ENCODE peak calls at places on chromosomes 3 and 15, in seven cellular contexts. U is MM.1S, O is endodermal cell, B is tibial nerve, I is left lung, W is neuronal stem cell, H is tibial artery. J is an unnamed sample.

GRCh38 chr15:98612490-98613110 is 35.7 kb upstream of the IGF1R start:
- DNase-seq in U (no peak), O (no peak), B (no peak), I (no peak), W (no peak), H (no peak), J (no peak)

GRCh38 chr3:25429960-25430941 is 2.2 kb downstream of the RARB start:
- DNase-seq in U (no peak), O (no peak), B (no peak), I (no peak), W (no peak), H (no peak), J (no peak)

GRCh38 chr15:26872206-26872605 is 5.3 kb downstream of the GABRA5 start:
- DNase-seq in U (no peak), O (peak), B (no peak), I (no peak), W (no peak), H (no peak), J (no peak)

GRCh38 chr15:57772223-57772957 is 65.9 kb downstream of the POLR2M start:
- DNase-seq in U (no peak), O (peak), B (no peak), I (no peak), W (no peak), H (no peak), J (no peak)

GRCh38 chr15:101201411-101202174 is 50.3 kb downstream of the CHSY1 start:
- DNase-seq in U (no peak), O (peak), B (peak), I (peak), W (peak), H (peak), J (no peak)

GRCh38 chr3:120526011-120526870 is 69.9 kb upstream of the NDUFB4 start:
- DNase-seq in U (no peak), O (no peak), B (no peak), I (no peak), W (no peak), H (no peak), J (no peak)

GRCh38 chr3:48398701-48399386 is 26.8 kb downstream of the FBXW12 start:
- DNase-seq in U (no peak), O (peak), B (no peak), I (no peak), W (no peak), H (no peak), J (no peak)

GRCh38 chr15:69559440-69560215 is 107.0 kb downstream of the RPLP1 start:
- DNase-seq in U (no peak), O (no peak), B (no peak), I (no peak), W (no peak), H (no peak), J (no peak)

GRCh38 chr15:39798382-39798781 is 15.7 kb upstream of the FSIP1 start:
- DNase-seq in U (no peak), O (no peak), B (no peak), I (no peak), W (no peak), H (no peak), J (no peak)

GRCh38 chr3:29751647-29752263 is 470.9 kb downstream of the RBMS3 start:
- DNase-seq in U (no peak), O (no peak), B (no peak), I (no peak), W (no peak), H (peak), J (no peak)

GRCh38 chr3:168006584-168006983 is 89.1 kb downstream of the GOLIM4 start:
- DNase-seq in U (no peak), O (no peak), B (no peak), I (no peak), W (no peak), H (no peak), J (no peak)

GRCh38 chr3:150409527-150410310 is 1.6 kb downstream of the TSC22D2 start:
- DNase-seq in U (peak), O (peak), B (peak), I (peak), W (peak), H (peak), J (peak)

GRCh38 chr15:78950906-78951840 is 6.3 kb upstream of the CTSH start:
- DNase-seq in U (no peak), O (no peak), B (no peak), I (no peak), W (no peak), H (no peak), J (no peak)

GRCh38 chr15:66864086-66864830 is 162.2 kb downstream of the SMAD6 start:
- DNase-seq in U (no peak), O (peak), B (no peak), I (no peak), W (no peak), H (peak), J (no peak)

GRCh38 chr3:72343078-72343477 is 505.2 kb downstream of the SHQ1 start:
- DNase-seq in U (no peak), O (peak), B (no peak), I (no peak), W (no peak), H (peak), J (no peak)

GRCh38 chr3:58336135-58336882 is 3.6 kb downstream of the PXK start:
- DNase-seq in U (no peak), O (no peak), B (no peak), I (no peak), W (no peak), H (no peak), J (no peak)

GRCh38 chr3:177283983-177284382 is 86.7 kb upstream of the TBL1XR1 start:
- DNase-seq in U (no peak), O (no peak), B (no peak), I (no peak), W (no peak), H (no peak), J (no peak)

DNA sequence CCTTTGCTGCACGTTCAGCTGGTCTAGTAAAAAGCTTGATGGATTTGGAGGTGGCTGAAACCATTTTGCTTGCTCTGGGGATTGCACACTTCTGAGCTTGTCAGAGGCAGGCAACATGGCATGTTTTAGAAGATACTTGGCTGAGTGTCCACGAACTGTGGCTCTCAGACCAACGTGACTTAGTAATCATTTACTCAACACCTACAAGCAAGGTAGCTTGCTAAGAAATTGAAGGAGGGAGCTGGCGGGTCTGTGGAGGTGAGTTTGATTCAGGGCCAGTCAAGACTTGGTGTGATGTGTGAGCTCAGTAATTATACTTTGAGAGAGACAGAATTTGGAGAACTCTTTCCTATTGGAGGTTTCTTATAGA is 196.0 kb downstream of the LPP start:
- DNase-seq in U (no peak), O (no peak), B (no peak), I (no peak), W (no peak), H (no peak), J (no peak)
- H3K4me3 ChIP-seq in U (no peak), O (no peak), B (no peak), I (no peak), W (no peak), H (no peak), J (no peak)

DNA sequence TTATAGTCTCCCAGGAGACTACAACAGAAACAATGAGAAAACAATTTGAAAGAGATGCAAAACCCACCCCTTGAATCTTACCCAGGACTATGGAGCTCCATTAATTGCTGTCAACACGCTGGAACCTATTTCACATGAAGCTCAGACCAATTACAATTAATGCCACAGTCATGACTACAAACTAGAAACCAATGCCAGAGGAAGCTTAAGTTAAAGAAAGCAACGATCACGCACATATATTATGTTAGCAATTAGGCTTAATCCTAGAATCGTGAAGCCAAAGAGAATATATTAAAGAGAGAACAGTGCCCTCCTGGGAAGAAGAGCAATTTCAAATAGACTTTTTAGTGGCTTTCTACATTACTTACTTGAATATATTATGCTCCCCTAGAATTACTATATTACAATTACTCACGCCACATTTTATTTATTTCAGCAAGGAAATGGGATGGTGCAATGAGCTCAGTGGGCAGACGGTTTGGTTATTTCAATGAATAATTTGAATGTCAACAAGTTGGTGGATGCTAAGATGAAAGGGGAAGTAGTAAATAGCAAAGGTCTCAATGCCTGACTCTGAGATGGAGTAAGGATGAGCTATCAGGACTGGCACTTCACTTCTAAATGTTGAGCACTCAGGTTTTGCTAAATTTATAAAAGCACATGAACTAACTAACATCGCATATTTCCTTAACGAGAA is 125.6 kb downstream of the GREM1 start:
- DNase-seq in U (no peak), O (no peak), B (no peak), I (no peak), W (no peak), H (no peak), J (no peak)
- H3K4me3 ChIP-seq in U (no peak), O (no peak), B (no peak), I (no peak), W (no peak), H (no peak), J (no peak)

DNA sequence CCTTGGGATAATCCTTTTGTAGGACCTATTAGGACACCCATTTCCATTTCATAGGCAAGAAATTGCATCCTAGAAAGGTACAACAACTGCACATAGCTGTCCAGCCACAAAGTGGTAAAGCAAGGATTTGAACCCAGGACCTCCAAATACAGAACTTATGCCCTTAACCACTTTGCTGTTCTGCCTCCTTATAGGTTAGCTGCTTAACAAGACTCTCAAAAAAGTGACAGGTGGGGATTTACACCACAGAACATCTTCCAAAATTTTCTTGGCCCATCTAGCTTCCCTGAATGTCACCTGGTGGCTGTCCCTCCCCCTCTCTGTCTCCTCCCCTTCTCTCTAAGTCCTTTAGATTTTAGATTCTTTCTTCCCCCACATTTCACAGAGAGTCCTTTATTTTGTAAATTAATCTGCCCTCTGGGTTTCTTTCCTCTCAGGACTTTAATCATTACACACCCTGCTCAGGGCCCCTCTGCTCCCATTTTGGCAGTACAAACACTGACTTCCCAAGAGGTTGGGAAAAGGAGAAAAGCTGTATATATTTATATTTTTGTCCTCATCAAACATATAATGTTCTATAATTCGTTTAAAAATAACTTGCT is 120.6 kb downstream of the CPNE4 start:
- DNase-seq in U (no peak), O (no peak), B (no peak), I (no peak), W (no peak), H (no peak), J (no peak)
- H3K4me3 ChIP-seq in U (no peak), O (no peak), B (no peak), I (no peak), W (no peak), H (no peak), J (no peak)

GRCh38 chr3:195906865-195907729 is 1.3 kb downstream of the TNK2 start:
- DNase-seq in U (peak), O (peak), B (no peak), I (peak), W (no peak), H (no peak), J (peak)
- H3K4me3 ChIP-seq in U (peak), O (peak), B (peak), I (no peak), W (no peak), H (peak), J (peak)

GRCh38 chr3:152304160-152304559 is 35.4 kb downstream of the MBNL1 start:
- DNase-seq in U (no peak), O (no peak), B (no peak), I (no peak), W (no peak), H (no peak), J (no peak)

GRCh38 chr3:152300029-152300764 is 31.5 kb downstream of the MBNL1 start:
- DNase-seq in U (no peak), O (no peak), B (no peak), I (no peak), W (no peak), H (no peak), J (no peak)

GRCh38 chr3:152302521-152303021 is 33.8 kb downstream of the MBNL1 start:
- DNase-seq in U (no peak), O (no peak), B (no peak), I (peak), W (no peak), H (peak), J (no peak)

GRCh38 chr3:152299243-152299976 is 30.7 kb downstream of the MBNL1 start:
- DNase-seq in U (no peak), O (no peak), B (no peak), I (peak), W (no peak), H (no peak), J (peak)

GRCh38 chr3:152301745-152302181 is 33.0 kb downstream of the MBNL1 start:
- DNase-seq in U (no peak), O (no peak), B (no peak), I (no peak), W (no peak), H (no peak), J (no peak)
- H3K4me3 ChIP-seq in U (no peak), O (no peak), B (no peak), I (no peak), W (no peak), H (peak), J (no peak)

GRCh38 chr3:69386535-69387385 is 872 bp upstream of the FRMD4B start:
- DNase-seq in U (no peak), O (peak), B (no peak), I (no peak), W (no peak), H (no peak), J (no peak)
- H3K4me3 ChIP-seq in U (no peak), O (peak), B (peak), I (peak), W (no peak), H (peak), J (no peak)

DNA sequence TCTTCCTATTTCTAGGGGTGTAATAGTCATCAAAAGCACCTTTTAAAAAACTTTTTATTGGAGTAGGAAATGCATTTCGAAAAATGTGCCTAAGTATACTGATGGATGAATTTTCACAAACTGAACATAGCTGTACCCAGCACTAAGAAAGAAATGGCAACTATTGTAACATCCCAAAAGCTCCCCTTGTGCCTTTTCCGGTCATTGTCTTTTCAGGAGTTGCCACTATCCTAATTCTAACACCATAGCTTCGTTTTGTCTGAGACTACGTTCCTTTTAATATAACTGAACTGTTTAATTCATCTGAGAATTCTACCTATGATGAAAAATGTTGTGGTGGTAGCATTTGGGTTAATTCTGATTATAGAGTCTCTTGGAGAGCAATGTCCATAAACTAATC is 1.9 kb downstream of the TIMMDC1 start:
- DNase-seq in U (no peak), O (no peak), B (no peak), I (no peak), W (no peak), H (no peak), J (no peak)
- H3K4me3 ChIP-seq in U (no peak), O (peak), B (no peak), I (no peak), W (no peak), H (no peak), J (no peak)

GRCh38 chr3:27721717-27722564 is at the start of gene EOMES:
- DNase-seq in U (peak), O (peak), B (no peak), I (peak), W (no peak), H (no peak), J (peak)
- H3K4me3 ChIP-seq in U (peak), O (peak), B (peak), I (peak), W (peak), H (peak), J (peak)

DNA sequence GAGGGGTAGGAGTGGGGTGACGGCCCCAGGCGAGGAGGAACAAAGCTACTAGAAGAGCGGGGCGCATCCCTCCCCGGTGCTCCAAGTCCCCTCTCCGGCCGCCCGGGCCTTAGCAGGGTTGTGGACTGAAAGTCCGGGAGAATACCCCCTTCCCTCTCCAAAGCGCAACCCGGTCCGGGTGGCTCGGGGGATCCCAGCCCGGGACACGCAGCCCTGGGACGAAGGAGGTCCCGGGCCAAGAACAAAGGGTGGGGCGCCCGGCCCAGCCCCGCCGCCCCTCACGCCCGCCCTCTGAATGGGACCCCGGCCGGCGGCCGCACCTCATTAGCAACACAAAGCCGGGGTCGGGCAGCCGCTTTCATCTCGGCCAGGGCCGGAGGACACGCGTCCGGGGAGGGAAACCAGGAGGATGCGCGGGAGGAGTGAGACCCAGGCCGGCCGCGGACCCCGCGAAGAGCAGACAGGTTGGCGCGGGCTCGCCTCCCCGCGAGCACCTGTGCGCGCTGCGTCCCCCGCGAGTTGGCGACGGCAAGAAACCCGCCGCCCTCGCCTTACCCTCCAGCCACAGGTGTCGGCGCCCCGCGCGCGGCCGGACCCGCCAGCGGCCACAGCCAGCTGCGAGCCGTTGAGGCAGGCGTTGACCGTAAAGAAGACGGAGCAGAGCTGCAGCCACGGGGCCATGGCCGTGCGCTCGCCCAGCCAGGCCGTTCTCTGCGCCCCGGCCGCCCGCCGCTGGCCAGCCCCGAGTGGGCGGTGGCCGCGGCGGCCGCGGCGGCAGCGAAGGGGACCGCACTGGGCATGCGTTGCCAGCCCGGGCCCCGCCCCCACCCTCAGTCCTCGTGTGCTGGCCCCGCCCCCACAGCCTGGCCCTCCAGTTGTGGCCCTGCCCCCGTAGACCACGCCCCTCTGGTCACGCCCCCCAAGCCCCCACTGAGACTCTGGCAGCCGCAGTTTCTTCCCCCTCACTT is at the start of gene IL17RD:
- DNase-seq in U (peak), O (peak), B (peak), I (peak), W (peak), H (peak), J (peak)
- H3K4me3 ChIP-seq in U (peak), O (peak), B (peak), I (peak), W (peak), H (peak), J (no peak)

GRCh38 chr3:52829482-52829881 is 990 bp downstream of the ITIH4 start:
- DNase-seq in U (no peak), O (no peak), B (no peak), I (no peak), W (no peak), H (no peak), J (no peak)
- H3K4me3 ChIP-seq in U (no peak), O (no peak), B (no peak), I (no peak), W (no peak), H (peak), J (no peak)

J was measured in CD8-positive, alpha-beta memory T cell.